ENCODE peak calls at places on chromosomes 7 and 10, in nine cellular contexts. F is ovary, S is right lobe of liver, W is breast epithelium, B is upper lobe of left lung, C is Peyer's patch, G is stomach, P is A549, Y is sigmoid colon. U is an unnamed sample. For H3K4me1, the result is how much of the 10 kb centered on the place peaks cover.

GRCh38 chr7:84231157-84231556 is 36.6 kb upstream of the SEMA3A start:
- DNase-seq in F (no peak), S (no peak), W (no peak), B (no peak), C (no peak), G (no peak), P (no peak), Y (no peak), U (no peak)

GRCh38 chr7:5005066-5005465 is 40.6 kb upstream of the RBAK start:
- DNase-seq in F (no peak), S (no peak), W (no peak), B (no peak), C (no peak), G (no peak), P (no peak), Y (no peak), U (no peak)

GRCh38 chr7:114086906-114087651 is 168.3 kb upstream of the PPP1R3A start:
- DNase-seq in F (peak), S (peak), W (no peak), B (peak), C (peak), G (no peak), P (peak), Y (peak), U (peak)

GRCh38 chr7:84535584-84536255 is 341.1 kb upstream of the SEMA3A start:
- DNase-seq in F (no peak), S (no peak), W (no peak), B (no peak), C (no peak), G (no peak), P (no peak), Y (no peak), U (no peak)

GRCh38 chr10:60573342-60573741 is 183.7 kb upstream of the ANK3 start:
- DNase-seq in F (no peak), S (no peak), W (no peak), B (no peak), C (no peak), G (no peak), P (no peak), Y (no peak), U (no peak)

GRCh38 chr10:63491558-63492316 is 26.0 kb upstream of the JMJD1C start:
- DNase-seq in F (no peak), S (no peak), W (no peak), B (no peak), C (no peak), G (no peak), P (no peak), Y (peak), U (no peak)

GRCh38 chr7:142760071-142760642 is 10.6 kb upstream of the PRSS2 start:
- DNase-seq in F (no peak), S (no peak), W (no peak), B (no peak), C (no peak), G (no peak), P (no peak), Y (no peak), U (no peak)

GRCh38 chr10:80046629-80047441 is 31.6 kb upstream of the TMEM254 start:
- DNase-seq in F (peak), S (peak), W (peak), B (no peak), C (peak), G (peak), P (peak), Y (peak), U (peak)

GRCh38 chr7:134856141-134856540 is 76.7 kb downstream of the CALD1 start:
- DNase-seq in F (no peak), S (no peak), W (no peak), B (no peak), C (no peak), G (no peak), P (no peak), Y (no peak), U (no peak)

GRCh38 chr10:45442670-45443069 is 68.7 kb downstream of the ALOX5 start:
- DNase-seq in F (no peak), S (no peak), W (no peak), B (no peak), C (no peak), G (no peak), P (no peak), Y (no peak), U (no peak)

GRCh38 chr10:33800545-33800944 is 466.1 kb upstream of the NRP1 start:
- DNase-seq in F (no peak), S (no peak), W (no peak), B (no peak), C (no peak), G (no peak), P (no peak), Y (no peak), U (no peak)
- H3K4me1 ChIP-seq in F (under half), S (under half), W (under half), B (under half), C (under half), G (under half), P (under half), Y (under half), U (under half)

GRCh38 chr7:44063894-44064651 is 1.3 kb downstream of the PGAM2 start:
- DNase-seq in F (no peak), S (peak), W (peak), B (no peak), C (peak), G (no peak), P (no peak), Y (peak), U (peak)

GRCh38 chr7:44064791-44065430 is 456 bp downstream of the PGAM2 start:
- DNase-seq in F (no peak), S (peak), W (peak), B (peak), C (peak), G (no peak), P (no peak), Y (peak), U (peak)

GRCh38 chr7:44066111-44066460 is 719 bp upstream of the PGAM2 start:
- DNase-seq in F (no peak), S (no peak), W (peak), B (no peak), C (no peak), G (no peak), P (no peak), Y (no peak), U (peak)

GRCh38 chr7:44066494-44067063 is 1.2 kb upstream of the PGAM2 start:
- DNase-seq in F (no peak), S (peak), W (peak), B (no peak), C (peak), G (no peak), P (no peak), Y (peak), U (peak)

GRCh38 chr7:44065431-44066110 is at the start of gene PGAM2:
- DNase-seq in F (no peak), S (peak), W (peak), B (no peak), C (peak), G (no peak), P (no peak), Y (peak), U (no peak)
- TF ChIP-seq POLR2A in F (no peak), S (no peak), W (no peak), B (no peak), C (no peak), G (no peak), P (peak), Y (no peak), U (no peak)

GRCh38 chr10:102375250-102375649 is 20.3 kb upstream of the NFKB2 start:
- DNase-seq in F (no peak), S (no peak), W (no peak), B (no peak), C (no peak), G (no peak), P (no peak), Y (no peak), U (no peak)
- TF ChIP-seq CTCF in F (no peak), S (no peak), W (no peak), B (peak), C (no peak), G (no peak), P (no peak), Y (no peak), U (no peak)

GRCh38 chr7:157439761-157440160 is 103.0 kb downstream of the DNAJB6 start:
- DNase-seq in F (no peak), S (no peak), W (peak), B (no peak), C (no peak), G (no peak), P (no peak), Y (peak), U (peak)
- H3K4me1 ChIP-seq in F (under half), S (under half), W (under half), B (under half), C (under half), G (under half), P (under half), Y (under half), U (under half)

DNA sequence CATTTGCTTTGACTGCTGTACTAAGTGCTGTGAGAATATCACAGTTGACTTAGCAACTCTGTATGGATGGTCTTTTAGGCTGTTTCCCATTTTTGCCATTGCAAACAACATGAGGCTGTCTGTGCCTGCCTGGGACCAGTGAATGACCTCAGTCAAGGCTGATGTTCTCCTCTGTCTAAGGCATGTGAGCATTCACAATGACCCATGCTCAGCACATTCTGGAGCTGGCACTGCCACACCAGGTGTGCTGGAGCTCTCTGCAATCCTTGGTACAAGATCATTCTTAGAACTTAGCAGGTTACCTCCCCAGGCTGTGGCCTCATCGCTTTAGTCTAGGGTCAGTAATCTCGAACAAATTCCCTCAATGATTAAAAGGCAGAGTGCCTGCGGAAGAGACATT is 61.9 kb downstream of the SH3PXD2A start:
- DNase-seq in F (no peak), S (peak), W (no peak), B (no peak), C (no peak), G (no peak), P (no peak), Y (no peak), U (peak)
- TF ChIP-seq POLR2A in F (no peak), S (no peak), W (no peak), B (no peak), C (no peak), G (no peak), P (no peak), Y (no peak), U (no peak)

GRCh38 chr10:103812004-103812403 is 43.4 kb downstream of the SH3PXD2A start:
- DNase-seq in F (no peak), S (peak), W (no peak), B (no peak), C (peak), G (peak), P (no peak), Y (no peak), U (no peak)
- TF ChIP-seq CTCF in F (no peak), S (no peak), W (no peak), B (no peak), C (no peak), G (no peak), P (no peak), Y (no peak), U (no peak)

GRCh38 chr10:96261930-96262329 is 9.4 kb downstream of the BLNK start:
- DNase-seq in F (no peak), S (no peak), W (no peak), B (no peak), C (no peak), G (peak), P (no peak), Y (no peak), U (no peak)
- H3K4me1 ChIP-seq in F (under half), S (under half), W (under half), B (under half), C (under half), G (under half), P (under half), Y (under half), U (under half)

GRCh38 chr7:73308665-73309214 is at the start of gene NSUN5:
- DNase-seq in F (peak), S (peak), W (peak), B (peak), C (peak), G (peak), P (peak), Y (peak), U (peak)
- TF ChIP-seq POLR2A in F (no peak), S (peak), W (no peak), B (no peak), C (peak), G (no peak), P (peak), Y (peak), U (no peak)

U was measured in suprapubic skin.